ENCODE peak calls at places on chromosomes 4 and X, in six cellular contexts. N, L, Q, J, P and V are unnamed samples.

GRCh38 chr4:140112576-140112975 is 41.4 kb downstream of the MAML3 start:
- DNase-seq in N (no peak), L (no peak), Q (no peak), J (no peak), P (peak; percentile 38), V (no peak)

GRCh38 chr4:128940966-128941365 is 131.5 kb downstream of the JADE1 start:
- DNase-seq in N (no peak), L (no peak), Q (no peak), J (peak; percentile 9), P (no peak), V (no peak)

GRCh38 chr4:152936446-152937279 is 540 bp downstream of the FHDC1 start:
- DNase-seq in N (no peak), L (no peak), Q (peak; percentile 48), J (no peak), P (peak; percentile 12), V (no peak)

GRCh38 chr4:74930166-74930565 is 2.8 kb upstream of the PARM1 start:
- DNase-seq in N (no peak), L (no peak), Q (no peak), J (no peak), P (no peak), V (no peak)

GRCh38 chr4:42302348-42302747 is 94.9 kb upstream of the SHISA3 start:
- DNase-seq in N (no peak), L (no peak), Q (peak; percentile 13), J (no peak), P (peak; percentile 44), V (no peak)

GRCh38 chr4:136526517-136526916 is 1005.8 kb downstream of the PCDH18 start:
- DNase-seq in N (no peak), L (no peak), Q (no peak), J (no peak), P (no peak), V (no peak)

GRCh38 chr4:28225005-28225404 is 1364.4 kb downstream of the STIM2 start:
- DNase-seq in N (no peak), L (no peak), Q (no peak), J (no peak), P (peak; percentile 66), V (no peak)

GRCh38 chr4:152536545-152537182 is 772 bp upstream of the FBXW7 start:
- DNase-seq in N (peak; percentile 52), L (no peak), Q (no peak), J (no peak), P (peak; percentile 39), V (no peak)

GRCh38 chr4:175708739-175709138 is 103.3 kb downstream of the GPM6A start:
- DNase-seq in N (no peak), L (no peak), Q (no peak), J (no peak), P (no peak), V (no peak)

GRCh38 chrX:30831082-30831481 is 58.0 kb downstream of the TAB3 start:
- DNase-seq in N (peak; percentile 1), L (no peak), Q (no peak), J (no peak), P (no peak), V (no peak)

GRCh38 chr4:68872442-68873217 is 56.8 kb downstream of the UGT2B10 start:
- DNase-seq in N (no peak), L (no peak), Q (no peak), J (no peak), P (peak; percentile 18), V (no peak)

GRCh38 chr4:37685726-37686372 is 327 bp downstream of the RELL1 start:
- DNase-seq in N (peak; percentile 28), L (peak; percentile 58), Q (no peak), J (no peak), P (no peak), V (no peak)

GRCh38 chr4:7139167-7139979 is 53.0 kb upstream of the SORCS2 start:
- DNase-seq in N (no peak), L (no peak), Q (no peak), J (no peak), P (no peak), V (no peak)

GRCh38 chr4:7141151-7141550 is 51.2 kb upstream of the SORCS2 start:
- DNase-seq in N (no peak), L (no peak), Q (no peak), J (no peak), P (no peak), V (no peak)

GRCh38 chr4:7140692-7141069 is 51.7 kb upstream of the SORCS2 start:
- DNase-seq in N (no peak), L (no peak), Q (no peak), J (no peak), P (no peak), V (no peak)

GRCh38 chr4:7138223-7139166 is 53.8 kb upstream of the SORCS2 start:
- DNase-seq in N (no peak), L (no peak), Q (no peak), J (no peak), P (no peak), V (no peak)

DNA sequence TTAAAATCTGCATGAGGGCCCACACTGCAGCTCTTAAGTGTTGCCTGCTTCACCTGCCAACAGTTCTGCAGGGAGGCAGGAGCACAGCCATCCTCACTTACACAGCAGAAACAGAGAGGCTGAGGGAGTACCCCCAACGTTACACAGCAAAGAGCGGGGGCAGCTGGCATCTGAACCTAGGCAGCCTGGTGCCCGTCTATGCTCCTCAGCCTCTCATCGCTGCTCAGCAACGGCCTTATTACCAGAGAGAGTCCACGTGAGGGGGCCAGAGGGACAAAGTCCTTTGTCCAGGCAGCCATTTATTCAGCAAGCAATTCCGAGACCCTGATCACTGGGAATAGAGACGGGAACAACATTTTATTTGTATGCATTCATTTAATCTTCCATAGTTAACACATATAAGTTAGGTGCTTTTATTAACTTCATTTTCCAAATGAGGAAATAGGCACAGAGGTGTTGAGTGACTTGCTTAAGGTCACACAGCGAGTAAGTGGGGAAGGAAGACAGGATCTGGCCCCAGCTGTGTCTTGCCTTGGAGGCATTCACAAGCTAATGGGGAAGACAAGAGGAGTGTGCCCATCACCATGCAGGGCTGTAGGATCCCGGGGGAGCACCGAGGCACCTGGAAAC is 52.2 kb upstream of the SORCS2 start:
- DNase-seq in N (no peak), L (no peak), Q (no peak), J (no peak), P (no peak), V (no peak)
- TF ChIP-seq CTCF in N (no peak), L (no peak), Q (no peak), J (no peak), P (no peak), V (no peak)

DNA sequence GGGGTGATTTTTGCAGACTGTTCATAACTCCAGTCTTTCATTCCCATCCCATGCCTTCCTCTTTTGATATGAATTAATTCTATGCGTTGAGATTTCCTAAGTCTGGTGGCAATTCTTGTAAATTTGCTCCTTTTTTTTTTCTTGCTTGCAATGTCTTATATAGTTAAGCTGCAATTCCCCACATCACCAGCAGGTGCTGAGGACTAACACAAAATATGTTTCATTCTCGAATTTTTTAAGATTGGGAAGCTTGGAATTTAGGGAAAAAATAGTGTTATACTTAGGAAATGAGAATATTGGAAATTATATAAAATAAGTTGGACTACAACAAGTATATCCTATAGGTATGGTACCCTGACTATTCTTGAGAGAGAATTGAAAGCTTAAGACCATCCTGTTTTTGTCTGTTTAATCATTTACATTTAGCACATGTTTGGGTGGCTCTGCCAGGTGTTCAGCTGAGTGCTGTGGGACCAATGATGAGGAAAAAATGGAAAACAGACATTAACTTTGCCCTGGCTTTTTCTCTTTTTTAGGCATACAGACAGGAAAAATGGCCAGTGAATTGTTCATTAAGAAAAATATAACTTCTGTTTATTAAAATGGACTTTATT is 30.2 kb downstream of the AFF2 start:
- DNase-seq in N (no peak), L (no peak), Q (no peak), J (peak; percentile 11), P (peak; percentile 54), V (no peak)
- TF ChIP-seq CTCF in N (peak; percentile 56), L (peak; percentile 62), Q (peak; percentile 66), J (peak; percentile 66), P (peak; percentile 78), V (no peak)

DNA sequence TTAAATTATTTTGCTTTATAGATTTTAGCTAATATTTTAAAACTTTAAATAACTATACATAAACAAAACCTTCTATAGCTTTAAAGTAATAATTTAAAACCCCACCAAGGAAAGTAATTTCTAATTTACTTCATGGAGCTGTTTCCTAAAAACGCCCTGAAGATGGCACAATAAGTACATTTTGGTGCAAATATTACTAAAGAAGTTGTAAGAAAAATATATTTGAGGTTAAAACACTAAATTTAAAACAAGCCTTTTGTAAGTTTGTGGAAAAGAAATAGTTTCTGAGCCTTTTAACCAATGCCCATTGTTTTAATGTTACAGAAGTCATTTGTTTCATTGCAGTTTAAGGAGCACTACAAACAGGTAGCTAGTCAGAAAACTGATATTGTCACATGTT is 137.4 kb upstream of the AGA start:
- DNase-seq in N (no peak), L (no peak), Q (no peak), J (no peak), P (no peak), V (no peak)
- TF ChIP-seq CTCF in N (no peak), L (peak; percentile 25), Q (no peak), J (no peak), P (no peak), V (no peak)

DNA sequence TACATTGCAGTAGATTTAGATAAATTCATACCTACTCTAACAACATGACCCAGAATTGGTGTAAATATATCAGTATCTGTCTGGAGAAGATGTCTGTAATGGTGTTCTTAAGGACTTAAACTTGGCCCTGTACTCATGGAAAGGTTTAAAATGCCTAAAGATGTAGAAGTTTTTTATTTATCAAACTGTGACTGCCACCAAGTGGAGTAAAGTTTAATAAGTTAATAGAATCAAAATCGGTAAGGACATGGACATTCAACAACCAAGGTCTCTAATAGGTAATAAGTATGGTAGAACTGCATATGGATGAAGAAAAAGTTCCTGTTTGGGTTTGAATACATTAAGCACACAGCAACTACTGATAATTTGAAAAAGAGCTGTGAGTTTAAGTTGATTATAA is 474.0 kb upstream of the NDST3 start:
- DNase-seq in N (no peak), L (no peak), Q (no peak), J (peak; percentile 47), P (peak; percentile 1), V (no peak)
- TF ChIP-seq CTCF in N (no peak), L (no peak), Q (no peak), J (no peak), P (no peak), V (no peak)

GRCh38 chr4:94175553-94176260 is 32.0 kb upstream of the SMARCAD1 start:
- DNase-seq in N (no peak), L (no peak), Q (no peak), J (no peak), P (no peak), V (no peak)

GRCh38 chr4:94168321-94168720 is 39.3 kb upstream of the SMARCAD1 start:
- DNase-seq in N (no peak), L (no peak), Q (no peak), J (no peak), P (no peak), V (no peak)

GRCh38 chr4:94169803-94170372 is 37.8 kb upstream of the SMARCAD1 start:
- DNase-seq in N (no peak), L (no peak), Q (no peak), J (no peak), P (no peak), V (no peak)

DNA sequence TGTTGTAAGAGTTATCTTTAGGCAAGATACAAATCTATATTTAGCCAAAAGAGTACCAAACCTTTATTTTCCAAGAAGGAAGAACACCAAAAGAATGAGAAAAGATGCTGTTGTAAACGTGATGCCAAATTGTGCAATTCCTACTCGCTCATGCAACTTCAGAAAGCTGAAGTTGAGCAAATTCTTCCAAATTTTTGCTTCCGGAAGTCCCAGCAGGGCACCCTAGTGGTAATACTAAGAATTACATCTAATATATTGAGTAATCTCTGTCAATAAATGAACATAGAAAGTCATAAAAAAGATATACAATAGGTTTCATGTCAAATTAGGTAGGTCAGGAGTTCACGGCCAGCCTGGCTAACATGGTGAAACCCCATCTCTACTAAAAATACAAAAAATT is 36.0 kb upstream of the SMARCAD1 start:
- DNase-seq in N (no peak), L (no peak), Q (no peak), J (no peak), P (no peak), V (no peak)
- TF ChIP-seq CTCF in N (no peak), L (no peak), Q (no peak), J (peak; percentile 27), P (peak; percentile 44), V (no peak)